ENCODE peak calls at places on chromosomes 5 and 9, in five cellular contexts. L, I, M, Q and A are unnamed samples.

GRCh38 chr5:179143446-179143845 is 83.3 kb downstream of the ZNF354C start:
- DNase-seq in M (no peak), L (no peak), Q (peak), I (no peak), A (no peak)

GRCh38 chr5:80165430-80165829 is 90.4 kb downstream of the SERINC5 start:
- DNase-seq in Q (peak), M (no peak), I (no peak), L (no peak), A (no peak)

GRCh38 chr5:81854485-81854884 is 103.6 kb upstream of the SSBP2 start:
- DNase-seq in Q (no peak), I (no peak), L (no peak), M (no peak), A (no peak)

GRCh38 chr5:6872441-6873160 is 159.4 kb downstream of the TENT4A start:
- DNase-seq in L (no peak), M (no peak), I (no peak), Q (peak), A (no peak)

GRCh38 chr5:42487077-42487476 is 63.8 kb downstream of the GHR start:
- DNase-seq in M (no peak), L (no peak), I (no peak), Q (no peak), A (no peak)

GRCh38 chr5:66972004-66972403 is 224.6 kb downstream of the CD180 start:
- DNase-seq in I (no peak), L (no peak), Q (no peak), M (no peak), A (no peak)

GRCh38 chr5:58497956-58498942 is 7.0 kb downstream of the GAPT start:
- DNase-seq in I (no peak), L (peak), M (no peak), Q (peak), A (peak)

GRCh38 chr5:38249286-38249685 is 9.1 kb upstream of the EGFLAM start:
- DNase-seq in L (no peak), M (no peak), I (no peak), Q (no peak), A (no peak)

GRCh38 chr9:73176450-73176875 is 24.8 kb downstream of the ANXA1 start:
- DNase-seq in M (no peak), Q (no peak), L (no peak), I (no peak), A (peak)

GRCh38 chr9:127178646-127179632 is 56.5 kb upstream of the ANGPTL2 start:
- DNase-seq in I (peak), Q (no peak), L (peak), M (no peak), A (no peak)

GRCh38 chr9:113511856-113512761 is 48.6 kb downstream of the RGS3 start:
- DNase-seq in Q (no peak), L (no peak), M (no peak), I (no peak), A (no peak)

DNA sequence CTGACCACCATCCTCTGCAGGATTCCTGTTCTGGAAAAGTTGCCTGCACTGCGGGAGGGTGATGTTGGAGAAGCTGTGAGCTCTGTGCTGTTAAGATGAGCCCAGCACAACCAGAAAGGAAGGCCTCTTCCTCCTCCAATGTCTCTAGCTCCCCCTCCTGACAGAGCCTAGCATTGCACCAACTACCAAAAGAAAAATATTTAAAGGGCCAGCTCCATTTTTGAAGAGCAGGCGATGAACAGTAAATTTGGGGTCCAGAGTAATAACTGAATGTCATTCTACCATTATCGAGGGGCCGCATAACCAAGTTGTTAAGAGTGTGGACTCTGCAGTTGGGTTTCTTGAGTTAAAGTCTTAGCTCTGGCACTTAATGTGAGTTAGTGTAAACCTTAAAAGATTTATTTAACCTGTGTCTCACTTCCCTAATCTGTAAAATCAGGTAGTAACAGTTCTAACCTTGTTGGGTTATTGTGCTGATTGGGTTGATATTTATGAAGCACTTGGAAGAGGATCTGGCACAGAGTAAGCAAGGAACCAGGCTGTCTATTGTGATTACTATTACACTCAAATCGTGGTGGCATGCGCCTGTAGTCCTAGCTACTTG is 3.9 kb downstream of the TEX53 start:
- DNase-seq in I (peak), L (peak), Q (peak), M (peak), A (peak)
- TF ChIP-seq POLR2A in I (peak), L (no peak), Q (no peak), M (no peak), A (no peak)

DNA sequence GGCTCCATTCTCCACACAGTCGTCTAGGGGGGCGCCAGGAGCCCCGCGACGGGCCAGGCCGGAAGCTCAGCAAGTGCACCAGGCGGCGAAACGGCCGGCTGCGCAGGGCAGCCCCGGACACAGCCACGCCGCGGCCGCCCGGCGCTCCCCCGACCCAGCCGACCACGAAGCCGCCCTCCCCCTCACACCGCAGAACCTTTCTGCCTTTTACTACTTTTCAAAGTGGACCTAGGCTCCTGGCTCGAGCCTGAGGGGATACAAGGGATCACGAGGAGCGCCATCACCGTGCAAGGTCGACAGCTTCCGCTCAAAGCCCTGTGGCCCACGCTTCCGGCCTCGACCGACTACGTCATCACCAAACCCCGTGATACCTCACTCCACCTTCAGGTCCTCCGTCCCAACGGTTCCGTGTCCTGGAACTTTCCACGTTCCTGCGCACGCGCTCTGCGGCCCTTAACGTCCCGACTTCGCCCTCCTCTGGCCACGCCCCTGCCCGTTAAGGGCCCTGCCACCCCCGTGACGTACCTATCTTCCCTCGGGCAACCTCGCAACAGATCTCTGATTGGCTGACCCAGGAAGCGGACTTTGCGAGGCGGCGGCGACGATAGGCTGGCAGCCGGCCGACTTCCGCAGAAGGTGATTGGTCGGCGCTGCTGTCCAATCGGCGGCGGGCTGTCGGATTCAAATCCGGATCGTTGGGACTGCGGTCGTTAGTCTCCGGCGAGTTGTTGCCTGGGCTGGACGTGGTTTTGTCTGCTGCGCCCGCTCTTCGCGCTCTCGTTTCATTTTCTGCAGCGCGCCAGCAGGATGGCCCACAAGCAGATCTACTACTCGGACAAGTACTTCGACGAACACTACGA is at the start of gene CKS2:
- DNase-seq in M (peak), I (peak), L (peak), Q (peak), A (peak)
- TF ChIP-seq POLR2A in M (peak), I (peak), L (peak), Q (peak), A (peak)

DNA sequence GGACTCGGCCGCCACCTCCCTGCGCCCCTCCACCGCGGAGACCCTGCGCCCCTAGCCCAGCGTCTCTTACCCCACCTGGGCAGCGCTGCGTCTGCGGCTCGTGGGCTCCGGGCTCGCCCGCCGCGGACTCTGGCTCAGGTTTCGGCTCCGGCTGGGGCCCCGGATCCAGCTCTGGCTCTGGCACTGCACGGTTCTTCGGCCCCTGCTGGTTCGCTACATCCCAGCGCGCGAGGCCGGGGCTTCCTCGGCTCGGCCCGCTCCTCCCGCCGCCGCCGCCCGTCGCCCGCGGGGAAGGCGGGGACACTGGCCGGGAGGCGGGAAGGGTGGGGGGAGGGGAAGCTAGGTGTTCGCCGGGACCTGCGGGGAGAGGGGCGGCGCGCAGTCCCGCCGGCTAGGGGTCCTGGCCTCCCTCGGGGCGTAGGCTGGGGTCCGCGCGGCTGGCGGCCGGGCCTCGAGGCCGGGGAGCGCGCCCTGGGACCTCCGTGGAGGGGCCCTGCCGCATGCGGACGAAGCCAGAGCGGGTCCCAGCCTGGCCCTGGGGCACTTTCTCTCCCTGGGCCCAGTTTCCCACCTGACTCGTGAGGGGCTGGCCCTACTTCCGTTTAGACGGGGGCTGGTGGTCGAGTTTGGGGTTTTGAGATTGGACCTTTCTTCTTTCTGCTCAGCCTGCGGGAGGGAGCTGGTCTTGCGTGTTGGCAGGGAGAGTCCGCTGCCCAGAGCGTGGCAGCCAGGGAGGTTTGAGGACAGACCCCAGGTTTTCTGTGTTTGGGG is 5.7 kb upstream of the PITX1 start:
- DNase-seq in L (no peak), I (no peak), Q (no peak), M (no peak), A (peak)
- TF ChIP-seq POLR2A in L (no peak), I (no peak), Q (no peak), M (no peak), A (no peak)

GRCh38 chr5:137037848-137038247 is 461.3 kb downstream of the SPOCK1 start:
- DNase-seq in I (no peak), M (no peak), Q (no peak), L (no peak), A (no peak)
- TF ChIP-seq POLR2A in I (no peak), M (no peak), Q (no peak), L (no peak), A (no peak)

DNA sequence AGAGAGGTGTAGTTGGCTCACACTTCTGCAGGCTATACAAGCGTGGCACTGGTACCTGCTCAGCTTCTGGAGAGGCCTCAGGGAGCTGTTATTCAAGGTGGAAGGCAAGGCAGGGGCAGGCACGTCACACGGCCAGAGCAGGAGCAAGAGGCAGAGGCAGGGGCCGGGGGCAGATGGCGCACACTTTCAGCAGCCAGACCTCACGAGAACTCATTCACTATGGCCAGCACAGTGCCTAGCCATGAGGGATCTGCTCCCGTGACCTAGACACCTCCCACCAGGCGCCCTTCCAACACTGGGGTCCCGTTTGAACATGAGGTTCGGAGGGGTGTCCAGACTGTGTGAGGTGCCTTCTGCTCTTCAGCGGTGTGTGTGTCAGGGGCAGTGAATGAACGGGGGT is 71.0 kb upstream of the FCN1 start:
- DNase-seq in M (no peak), Q (no peak), I (peak), L (no peak), A (no peak)
- TF ChIP-seq POLR2A in M (no peak), Q (no peak), I (no peak), L (no peak), A (no peak)

GRCh38 chr5:172113036-172113435 is 75.0 kb downstream of the STK10 start:
- DNase-seq in L (no peak), Q (no peak), I (no peak), M (no peak), A (no peak)

GRCh38 chr5:172109749-172110148 is 78.3 kb downstream of the STK10 start:
- DNase-seq in M (no peak), L (no peak), Q (no peak), I (no peak), A (no peak)

GRCh38 chr5:172107606-172108005 is 80.4 kb downstream of the STK10 start:
- DNase-seq in M (no peak), L (no peak), I (no peak), Q (no peak), A (peak)

GRCh38 chr5:172110260-172110815 is 77.7 kb downstream of the STK10 start:
- DNase-seq in Q (no peak), I (no peak), L (no peak), M (no peak), A (no peak)

GRCh38 chr5:172110921-172111873 is 76.8 kb downstream of the STK10 start:
- DNase-seq in L (peak), M (peak), Q (no peak), I (peak), A (no peak)
- TF ChIP-seq POLR2A in L (no peak), M (peak), Q (no peak), I (no peak), A (no peak)

GRCh38 chr5:164688437-164688836 is 1183.0 kb downstream of the MAT2B start:
- DNase-seq in L (no peak), Q (no peak), M (no peak), I (no peak), A (no peak)

DNA sequence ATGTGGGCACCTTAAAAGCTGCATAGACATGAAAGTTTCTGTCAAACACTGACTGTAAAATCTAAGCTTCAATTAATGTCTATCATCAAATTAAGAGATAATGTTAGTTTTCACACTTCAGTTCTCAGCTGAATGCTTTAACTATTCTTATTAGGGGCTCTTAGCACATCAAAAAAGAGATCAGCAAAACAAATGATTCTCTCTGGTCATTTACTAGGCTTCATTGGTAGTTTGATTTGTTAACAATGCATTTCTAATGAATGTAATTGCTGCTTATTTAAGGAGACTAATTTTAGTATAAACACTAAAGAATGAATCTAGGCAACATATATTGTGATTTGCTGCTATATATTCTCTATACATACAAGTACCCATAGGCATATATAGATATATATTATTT is 1182.0 kb downstream of the MAT2B start:
- DNase-seq in I (no peak), M (no peak), L (no peak), Q (no peak), A (no peak)
- TF ChIP-seq POLR2A in I (no peak), M (no peak), L (no peak), Q (no peak), A (no peak)

DNA sequence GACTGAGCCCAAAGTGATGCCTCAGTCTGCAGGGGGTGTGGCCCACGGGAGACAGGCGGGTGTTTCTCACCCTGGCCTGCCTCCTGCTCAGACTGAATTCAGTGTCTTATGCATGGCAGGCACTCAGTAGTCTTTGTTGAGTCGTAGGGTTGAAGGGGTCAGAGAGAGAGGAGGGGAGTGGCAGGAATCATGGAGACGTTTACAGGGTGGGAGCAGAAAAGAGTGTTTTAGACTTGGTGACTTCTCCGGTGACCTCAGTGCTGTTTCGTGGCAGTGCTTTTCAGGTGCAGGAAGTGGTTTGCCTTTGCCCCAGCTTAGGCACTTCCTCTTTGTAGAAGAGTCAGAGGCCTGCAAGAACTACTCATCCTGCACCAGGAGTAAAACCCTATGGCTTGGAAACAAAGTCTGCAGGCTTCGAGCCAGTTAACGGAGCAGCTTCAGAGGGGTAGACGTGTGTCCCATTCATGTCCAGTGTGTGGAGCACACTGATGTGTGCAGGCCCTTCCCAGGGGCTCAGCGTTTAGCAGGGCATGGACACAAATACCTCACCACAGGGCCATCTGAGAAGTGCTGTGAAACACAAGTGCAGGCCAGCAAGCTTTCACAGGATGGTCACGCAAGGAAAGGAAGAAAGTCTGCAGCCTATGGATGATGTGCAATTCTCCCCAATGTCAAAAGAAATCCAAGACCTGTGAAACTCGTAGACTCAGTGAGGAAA is 24.5 kb upstream of the SEMA4D start:
- DNase-seq in M (peak), L (peak), Q (no peak), I (no peak), A (no peak)
- TF ChIP-seq POLR2A in M (no peak), L (no peak), Q (no peak), I (no peak), A (no peak)

GRCh38 chr9:2016411-2017208 is 1.5 kb downstream of the SMARCA2 start:
- DNase-seq in M (peak), I (peak), L (peak), Q (peak), A (peak)

GRCh38 chr9:2014148-2014547 is 999 bp upstream of the SMARCA2 start:
- DNase-seq in M (no peak), Q (no peak), L (no peak), I (no peak), A (no peak)

GRCh38 chr9:2013688-2014087 is 1.5 kb upstream of the SMARCA2 start:
- DNase-seq in M (no peak), L (no peak), I (no peak), Q (no peak), A (no peak)

GRCh38 chr9:2015581-2016410 is 649 bp downstream of the SMARCA2 start:
- DNase-seq in M (peak), I (peak), L (peak), Q (peak), A (peak)

DNA sequence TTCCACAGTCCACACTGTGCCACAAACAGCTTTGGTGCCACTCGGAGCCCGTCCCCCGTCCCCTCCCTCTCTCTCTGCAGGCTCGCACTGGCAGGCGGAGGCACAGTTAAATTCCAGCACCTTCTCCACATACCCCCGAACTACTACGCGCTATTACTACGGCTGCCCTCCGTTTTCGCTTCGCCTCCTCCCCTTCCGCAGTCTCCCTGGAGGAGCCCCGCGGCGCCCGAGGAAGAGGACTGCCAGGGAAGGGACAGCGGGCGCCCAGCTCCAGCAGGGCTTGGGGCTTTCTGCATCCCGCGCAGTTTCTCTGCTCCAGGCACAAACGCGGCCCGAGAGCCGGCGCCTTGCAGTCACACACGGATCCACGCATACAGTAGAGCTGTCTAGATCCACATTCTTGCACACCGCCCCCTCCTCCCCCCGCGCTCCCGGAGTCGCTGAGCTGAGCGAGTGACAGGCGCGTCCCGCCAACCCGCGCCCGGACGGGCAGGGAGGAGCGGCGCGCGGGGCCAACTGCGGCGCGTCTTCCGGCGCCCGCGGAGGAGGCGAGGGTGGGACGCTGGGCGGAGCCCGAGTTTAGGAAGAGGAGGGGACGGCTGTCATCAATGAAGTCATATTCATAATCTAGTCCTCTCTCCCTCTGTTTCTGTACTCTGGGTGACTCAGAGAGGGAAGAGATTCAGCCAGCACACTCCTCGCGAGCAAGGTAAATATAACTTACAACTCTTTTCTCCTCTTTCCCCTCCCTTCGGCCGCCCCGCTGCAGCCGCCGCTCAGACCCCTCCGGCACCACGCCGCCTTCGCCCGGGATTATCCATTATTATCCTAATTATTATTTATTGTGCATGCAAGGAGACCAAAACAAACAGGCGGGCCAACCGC is at the start of gene SMARCA2:
- DNase-seq in I (peak), L (peak), M (peak), Q (peak), A (peak)
- TF ChIP-seq POLR2A in I (peak), L (peak), M (peak), Q (peak), A (no peak)